ENCODE peak calls at places on chromosomes 2 and 18, in six cellular contexts. R, B, S, N, D and E are unnamed samples.

GRCh38 chr2:54461251-54461650 is 5.1 kb downstream of the SPTBN1 start:
- DNase-seq in B (peak), S (no peak), R (peak), D (peak), N (no peak), E (no peak)

GRCh38 chr18:614980-615607 is 18.3 kb downstream of the CLUL1 start:
- DNase-seq in R (no peak), D (peak), N (no peak), B (no peak), S (no peak), E (no peak)

GRCh38 chr18:79405019-79405780 is 9.5 kb downstream of the NFATC1 start:
- DNase-seq in R (no peak), D (no peak), B (no peak), S (no peak), N (no peak), E (no peak)

GRCh38 chr2:216989335-216990129 is 129.7 kb upstream of the TNP1 start:
- DNase-seq in D (peak), R (peak), N (no peak), B (peak), S (no peak), E (peak)

GRCh38 chr2:204673877-204674276 is 128.6 kb downstream of the PARD3B start:
- DNase-seq in D (no peak), S (no peak), B (peak), N (no peak), R (peak), E (no peak)

GRCh38 chr2:132489150-132489549 is 72.5 kb downstream of the GPR39 start:
- DNase-seq in S (no peak), D (no peak), R (peak), N (no peak), B (no peak), E (no peak)

GRCh38 chr18:11995445-11996189 is 14.3 kb downstream of the IMPA2 start:
- DNase-seq in B (peak), D (peak), S (peak), N (peak), R (peak), E (peak)

GRCh38 chr18:58989184-58989759 is 124.6 kb downstream of the ZNF532 start:
- DNase-seq in B (no peak), S (no peak), N (no peak), R (no peak), D (no peak), E (no peak)

GRCh38 chr18:44246001-44246400 is 434.7 kb upstream of the SETBP1 start:
- DNase-seq in S (no peak), B (no peak), N (no peak), D (peak), R (no peak), E (no peak)

GRCh38 chr2:118190365-118190916 is 102.2 kb downstream of the INSIG2 start:
- DNase-seq in N (no peak), D (no peak), B (peak), S (no peak), R (no peak), E (no peak)

GRCh38 chr2:118186110-118186857 is 98.0 kb downstream of the INSIG2 start:
- DNase-seq in S (peak), R (peak), D (peak), B (peak), N (peak), E (peak)

GRCh38 chr2:118185210-118186109 is 97.2 kb downstream of the INSIG2 start:
- DNase-seq in D (peak), N (peak), R (peak), S (peak), B (peak), E (no peak)

GRCh38 chr2:118186858-118187254 is 98.6 kb downstream of the INSIG2 start:
- DNase-seq in R (no peak), S (no peak), B (no peak), D (no peak), N (no peak), E (no peak)
- H3K4me3 ChIP-seq in R (peak), S (no peak), B (peak), D (peak), N (no peak), E (peak)

DNA sequence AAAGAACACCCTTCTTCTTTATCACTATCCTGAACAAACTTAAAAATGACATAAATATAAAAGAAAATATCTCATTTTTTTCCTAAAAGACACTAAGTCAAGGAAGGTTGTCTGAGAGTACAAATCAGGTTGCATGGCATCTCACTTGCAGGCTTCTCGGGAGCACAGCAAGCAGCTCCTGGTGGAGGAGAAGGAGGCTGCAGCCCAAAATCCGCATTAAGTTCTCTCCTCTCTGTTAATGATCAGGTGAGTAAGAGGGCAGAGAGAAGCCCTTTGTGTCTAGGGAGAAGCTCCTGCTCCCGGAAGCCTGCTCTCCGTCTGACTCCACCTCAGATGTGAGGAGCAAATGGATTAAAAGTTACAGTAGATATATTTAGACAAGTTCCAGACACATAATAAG is 35.0 kb upstream of the DOK6 start:
- DNase-seq in N (no peak), D (no peak), R (no peak), S (no peak), B (no peak), E (no peak)
- TF ChIP-seq CTCF in N (no peak), D (no peak), R (no peak), S (no peak), B (no peak), E (no peak)

GRCh38 chr2:192585418-192585817 is 390.7 kb upstream of the TMEFF2 start:
- DNase-seq in N (no peak), S (no peak), R (no peak), D (no peak), B (no peak), E (no peak)
- H3K4me3 ChIP-seq in N (no peak), S (no peak), R (no peak), D (no peak), B (no peak), E (no peak)

GRCh38 chr2:60553496-60553991 is at the start of gene BCL11A:
- DNase-seq in B (peak), S (peak), N (peak), D (peak), R (peak), E (peak)

GRCh38 chr2:60552851-60553495 is 481 bp downstream of the BCL11A start:
- DNase-seq in B (no peak), D (no peak), R (no peak), S (no peak), N (no peak), E (no peak)

GRCh38 chr2:60555066-60555793 is 1.8 kb upstream of the BCL11A start:
- DNase-seq in N (peak), B (peak), D (peak), R (peak), S (peak), E (no peak)

GRCh38 chr2:60554649-60555065 is 1.2 kb upstream of the BCL11A start:
- DNase-seq in R (no peak), B (no peak), N (no peak), D (no peak), S (peak), E (no peak)

GRCh38 chr2:60553992-60554648 is 666 bp upstream of the BCL11A start:
- DNase-seq in D (no peak), B (peak), R (peak), N (peak), S (peak), E (no peak)
- TF ChIP-seq CTCF in D (no peak), B (no peak), R (no peak), N (no peak), S (no peak), E (no peak)

GRCh38 chr2:29766191-29766590 is 155.2 kb downstream of the ALK start:
- DNase-seq in B (peak), S (no peak), D (no peak), R (peak), N (no peak), E (no peak)
- H3K4me3 ChIP-seq in B (no peak), S (no peak), D (no peak), R (no peak), N (no peak), E (no peak)

GRCh38 chr2:23584054-23584745 is 199.2 kb downstream of the KLHL29 start:
- DNase-seq in N (no peak), B (no peak), S (no peak), R (no peak), D (no peak), E (no peak)

GRCh38 chr2:23583467-23583866 is 198.5 kb downstream of the KLHL29 start:
- DNase-seq in N (no peak), S (no peak), B (no peak), R (no peak), D (no peak), E (no peak)

GRCh38 chr2:23574919-23575654 is 190.1 kb downstream of the KLHL29 start:
- DNase-seq in D (no peak), R (no peak), S (no peak), B (no peak), N (no peak), E (no peak)

GRCh38 chr2:23579674-23580073 is 194.7 kb downstream of the KLHL29 start:
- DNase-seq in N (no peak), R (no peak), D (no peak), B (no peak), S (no peak), E (no peak)

DNA sequence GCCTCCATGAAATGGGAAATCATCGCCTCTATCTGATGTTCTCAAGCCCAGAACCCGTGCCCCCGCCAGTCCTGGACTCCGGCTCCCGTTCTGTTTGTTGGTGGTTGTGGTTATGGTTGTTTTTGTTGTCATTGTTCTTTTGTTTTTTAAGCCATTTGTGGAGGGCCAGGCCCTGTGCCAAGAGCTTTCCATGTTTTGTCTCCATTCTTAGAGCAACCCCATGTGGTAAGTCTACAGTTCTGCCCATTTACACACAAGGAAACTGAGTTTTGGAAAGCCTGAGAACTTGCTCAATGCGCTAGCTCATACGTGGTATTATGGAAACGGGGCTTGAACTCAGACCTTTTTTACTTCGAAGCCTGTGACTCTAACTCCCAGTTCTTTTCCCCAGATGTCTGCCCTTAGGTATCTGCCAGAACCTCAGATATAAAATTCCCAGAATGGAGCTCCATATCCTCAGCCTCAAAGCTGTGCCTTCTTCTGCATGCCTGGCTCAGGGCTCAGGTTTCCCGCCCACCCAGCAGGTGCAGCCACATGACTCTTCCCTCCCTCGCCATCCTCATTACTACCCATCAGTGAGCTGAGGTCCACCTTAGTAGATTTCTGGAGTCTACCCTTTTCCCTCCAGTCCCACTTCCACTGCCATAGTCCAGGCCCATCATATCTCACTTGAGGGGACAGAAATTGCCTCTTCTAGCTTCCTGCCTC is 194.1 kb downstream of the KLHL29 start:
- DNase-seq in N (no peak), D (peak), B (no peak), S (no peak), R (no peak), E (no peak)
- TF ChIP-seq CTCF in N (no peak), D (peak), B (no peak), S (no peak), R (no peak), E (no peak)

GRCh38 chr2:122515731-122516130 is 760.3 kb downstream of the TSN start:
- DNase-seq in S (no peak), N (no peak), B (no peak), R (no peak), D (no peak), E (no peak)
- H3K4me3 ChIP-seq in S (no peak), N (no peak), B (no peak), R (no peak), D (no peak), E (no peak)

DNA sequence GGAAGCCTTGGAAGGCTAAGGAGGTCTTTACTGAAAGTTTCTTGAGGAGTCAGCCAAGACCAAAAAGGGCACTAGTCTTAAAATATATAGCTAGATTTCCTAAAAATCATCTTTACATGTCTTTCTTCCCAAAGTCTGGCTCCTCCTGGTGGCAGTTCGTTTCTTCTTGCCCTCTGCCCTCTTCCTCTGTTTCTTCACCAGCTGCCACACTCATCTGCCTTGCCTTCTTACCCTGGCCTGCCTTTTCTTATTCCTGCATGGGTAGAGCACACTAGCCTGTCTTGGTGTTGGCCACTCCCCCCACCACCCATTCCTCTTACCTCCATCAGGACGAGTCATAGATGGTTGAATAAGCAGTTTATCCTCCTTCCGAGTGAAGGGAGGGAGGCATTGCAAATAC is 129.8 kb downstream of the RAPGEF4 start:
- DNase-seq in R (no peak), S (no peak), B (peak), D (peak), N (no peak), E (no peak)
- TF ChIP-seq CTCF in R (peak), S (no peak), B (peak), D (peak), N (no peak), E (peak)

DNA sequence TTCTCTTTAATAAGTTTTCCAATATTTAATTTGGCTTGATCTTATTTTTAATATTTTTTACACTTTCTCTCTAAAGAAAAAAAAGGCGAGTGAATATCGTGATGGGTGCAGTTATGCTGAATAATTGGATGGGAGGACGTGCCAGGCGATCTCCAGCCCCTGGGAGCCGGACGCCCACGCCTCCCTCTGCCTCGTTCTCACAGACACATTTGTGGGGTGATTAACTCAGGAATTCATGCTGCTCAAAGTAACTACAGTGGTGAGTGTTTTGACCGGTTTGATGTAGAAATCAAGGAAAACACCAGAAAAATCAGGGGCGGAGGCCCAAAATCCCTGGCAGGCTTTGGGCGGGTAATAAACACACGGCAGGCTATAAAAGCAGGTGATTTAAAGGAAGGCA is 736.8 kb upstream of the SALL3 start:
- DNase-seq in R (no peak), S (no peak), N (no peak), D (no peak), B (no peak), E (no peak)
- H3K4me3 ChIP-seq in R (no peak), S (no peak), N (no peak), D (no peak), B (no peak), E (no peak)

GRCh38 chr2:138780908-138781307 is 718 bp upstream of the NXPH2 start:
- DNase-seq in S (no peak), D (no peak), B (no peak), N (no peak), R (no peak), E (no peak)

GRCh38 chr2:138780451-138780880 is 276 bp upstream of the NXPH2 start:
- DNase-seq in D (no peak), N (no peak), B (no peak), R (peak), S (no peak), E (no peak)

GRCh38 chr2:138775725-138776124 is 4.5 kb downstream of the NXPH2 start:
- DNase-seq in R (no peak), D (no peak), N (no peak), B (no peak), S (no peak), E (no peak)

GRCh38 chr2:138779451-138780440 is at the start of gene NXPH2:
- DNase-seq in R (peak), S (no peak), N (no peak), B (no peak), D (peak), E (no peak)

GRCh38 chr2:138777996-138778395 is 2.2 kb downstream of the NXPH2 start:
- DNase-seq in R (no peak), B (peak), S (no peak), N (no peak), D (no peak), E (no peak)
- TF ChIP-seq CTCF in R (no peak), B (no peak), S (no peak), N (no peak), D (no peak), E (no peak)